ENCODE peak calls at places on chromosomes 12 and 14, in eight cellular contexts. V is A549, I is H1, T is endothelial cell of umbilical vein, Q is HepG2, L is HCT116, O is GM12878, R is K562. G is an unnamed sample.

GRCh38 chr12:45309826-45310626 is 94.1 kb downstream of the ANO6 start:
- DNase-seq in V (no peak), I (no peak), T (no peak), Q (no peak), L (no peak), O (no peak), R (no peak), G (no peak)

GRCh38 chr14:88933203-88933602 is 108.8 kb downstream of the TTC8 start:
- DNase-seq in V (no peak), I (no peak), T (no peak), Q (no peak), L (no peak), O (no peak), R (no peak), G (no peak)

GRCh38 chr14:101441710-101442109 is 119.6 kb upstream of the DIO3 start:
- DNase-seq in V (no peak), I (no peak), T (no peak), Q (no peak), L (no peak), O (no peak), R (no peak), G (no peak)

GRCh38 chr12:127655691-127656090 is 611.3 kb upstream of the TMEM132C start:
- DNase-seq in V (no peak), I (no peak), T (no peak), Q (no peak), L (no peak), O (no peak), R (no peak), G (no peak)

GRCh38 chr14:96929969-96930368 is 132.8 kb downstream of the VRK1 start:
- DNase-seq in V (no peak), I (no peak), T (no peak), Q (no peak), L (no peak), O (no peak), R (no peak), G (no peak)

GRCh38 chr12:95877622-95878021 is 18.9 kb downstream of the SNRPF start:
- DNase-seq in V (no peak), I (no peak), T (no peak), Q (no peak), L (no peak), O (no peak), R (no peak), G (no peak)

GRCh38 chr14:44895716-44896115 is 66.0 kb downstream of the KLHL28 start:
- DNase-seq in V (no peak), I (no peak), T (no peak), Q (no peak), L (no peak), O (no peak), R (no peak), G (no peak)

GRCh38 chr12:51905507-51906438 is 1.5 kb upstream of the ACVRL1 start:
- DNase-seq in V (no peak), I (no peak), T (peak), Q (no peak), L (no peak), O (no peak), R (peak), G (no peak)

GRCh38 chr14:40630471-40630870 is 976.2 kb upstream of the LRFN5 start:
- DNase-seq in V (no peak), I (no peak), T (no peak), Q (no peak), L (no peak), O (no peak), R (no peak), G (no peak)

GRCh38 chr12:48824905-48825304 is 6.6 kb downstream of the CACNB3 start:
- DNase-seq in V (no peak), I (no peak), T (no peak), Q (no peak), L (no peak), O (no peak), R (no peak), G (no peak)

GRCh38 chr14:64942531-64943111 is at the start of gene GPX2:
- DNase-seq in V (peak), I (no peak), T (no peak), Q (peak), L (no peak), O (no peak), R (no peak), G (no peak)

GRCh38 chr14:80275208-80275850 is 64.0 kb upstream of the DIO2 start:
- DNase-seq in V (no peak), I (no peak), T (peak), Q (no peak), L (no peak), O (no peak), R (no peak), G (no peak)

GRCh38 chr12:103334447-103334846 is 161.3 kb downstream of the C12orf42 start:
- DNase-seq in V (no peak), I (no peak), T (no peak), Q (no peak), L (no peak), O (no peak), R (no peak), G (no peak)

GRCh38 chr14:96198430-96199133 is 6.1 kb upstream of the BDKRB2 start:
- DNase-seq in V (no peak), I (no peak), T (peak), Q (no peak), L (no peak), O (no peak), R (no peak), G (peak)

GRCh38 chr12:30458453-30458852 is 237.2 kb downstream of the IPO8 start:
- DNase-seq in V (no peak), I (no peak), T (no peak), Q (no peak), L (no peak), O (no peak), R (no peak), G (no peak)

GRCh38 chr12:108890208-108890607 is 10.3 kb downstream of the DAO start:
- DNase-seq in V (no peak), I (no peak), T (peak), Q (no peak), L (no peak), O (no peak), R (peak), G (peak)

GRCh38 chr12:30531731-30532678 is 163.7 kb downstream of the IPO8 start:
- DNase-seq in V (no peak), I (no peak), T (no peak), Q (no peak), L (no peak), O (no peak), R (peak), G (no peak)

GRCh38 chr14:59585891-59586554 is 9.4 kb upstream of the CCDC175 start:
- DNase-seq in V (no peak), I (no peak), T (peak), Q (no peak), L (no peak), O (no peak), R (no peak), G (peak)

GRCh38 chr12:49236423-49236822 is 28.5 kb upstream of the TUBA1C start:
- DNase-seq in V (no peak), I (no peak), T (no peak), Q (no peak), L (no peak), O (no peak), R (no peak), G (no peak)

GRCh38 chr14:64510825-64511679 is 6.5 kb downstream of the ZBTB1 start:
- DNase-seq in V (peak), I (no peak), T (peak), Q (peak), L (peak), O (no peak), R (peak), G (peak)

GRCh38 chr14:22882529-22883190 is 362 bp upstream of the REM2 start:
- DNase-seq in V (peak), I (no peak), T (peak), Q (no peak), L (peak), O (no peak), R (peak), G (no peak)

GRCh38 chr14:85604671-85605070 is 74.7 kb downstream of the FLRT2 start:
- DNase-seq in V (no peak), I (no peak), T (peak), Q (no peak), L (no peak), O (no peak), R (no peak), G (no peak)

GRCh38 chr12:89951050-89951693 is 242.5 kb upstream of the ATP2B1 start:
- DNase-seq in V (peak), I (no peak), T (no peak), Q (no peak), L (no peak), O (no peak), R (no peak), G (peak)

GRCh38 chr14:95227279-95227860 is 70.0 kb upstream of the DICER1 start:
- DNase-seq in V (no peak), I (no peak), T (peak), Q (no peak), L (no peak), O (no peak), R (no peak), G (no peak)

GRCh38 chr12:116594325-116595038 is 35.3 kb downstream of the MAP1LC3B2 start:
- DNase-seq in V (no peak), I (no peak), T (no peak), Q (no peak), L (no peak), O (no peak), R (no peak), G (peak)

GRCh38 chr14:78530078-78530477 is 359.9 kb downstream of the NRXN3 start:
- DNase-seq in V (peak), I (peak), T (no peak), Q (no peak), L (no peak), O (no peak), R (peak), G (peak)

GRCh38 chr12:124319368-124320050 is 24.6 kb downstream of the RFLNA start:
- DNase-seq in V (no peak), I (no peak), T (no peak), Q (no peak), L (no peak), O (no peak), R (no peak), G (no peak)

GRCh38 chr14:105783707-105784106 is 257.3 kb downstream of the TMEM121 start:
- DNase-seq in V (no peak), I (no peak), T (no peak), Q (no peak), L (no peak), O (no peak), R (no peak), G (no peak)

GRCh38 chr12:122951406-122951805 is 14.9 kb downstream of the ABCB9 start:
- DNase-seq in V (peak), I (no peak), T (peak), Q (peak), L (peak), O (no peak), R (no peak), G (peak)

GRCh38 chr12:50042693-50043092 is 14.7 kb upstream of the ASIC1 start:
- DNase-seq in V (no peak), I (no peak), T (no peak), Q (no peak), L (no peak), O (no peak), R (no peak), G (peak)

GRCh38 chr14:63155511-63156189 is 48.6 kb upstream of the RHOJ start:
- DNase-seq in V (peak), I (no peak), T (peak), Q (no peak), L (no peak), O (no peak), R (no peak), G (no peak)

GRCh38 chr14:76782885-76783566 is 21.8 kb downstream of the VASH1 start:
- DNase-seq in V (no peak), I (no peak), T (no peak), Q (no peak), L (no peak), O (no peak), R (no peak), G (no peak)

GRCh38 chr12:3533703-3534386 is 42.8 kb downstream of the PRMT8 start:
- DNase-seq in V (no peak), I (no peak), T (no peak), Q (no peak), L (no peak), O (no peak), R (no peak), G (no peak)

GRCh38 chr12:5383961-5384360 is 47.9 kb upstream of the NTF3 start:
- DNase-seq in V (no peak), I (no peak), T (no peak), Q (no peak), L (no peak), O (no peak), R (no peak), G (no peak)

GRCh38 chr12:50482566-50482965 is 22.2 kb upstream of the DIP2B start:
- DNase-seq in V (no peak), I (no peak), T (no peak), Q (no peak), L (no peak), O (no peak), R (no peak), G (no peak)

GRCh38 chr12:130633771-130634170 is 82.3 kb downstream of the RIMBP2 start:
- DNase-seq in V (no peak), I (peak), T (no peak), Q (no peak), L (no peak), O (no peak), R (no peak), G (no peak)

GRCh38 chr12:130636370-130636769 is 79.7 kb downstream of the RIMBP2 start:
- DNase-seq in V (no peak), I (no peak), T (no peak), Q (no peak), L (no peak), O (no peak), R (no peak), G (no peak)

GRCh38 chr12:130639759-130640158 is 76.3 kb downstream of the RIMBP2 start:
- DNase-seq in V (no peak), I (no peak), T (no peak), Q (no peak), L (no peak), O (no peak), R (no peak), G (no peak)

GRCh38 chr12:130632582-130633174 is 83.4 kb downstream of the RIMBP2 start:
- DNase-seq in V (no peak), I (no peak), T (no peak), Q (no peak), L (no peak), O (no peak), R (no peak), G (no peak)

DNA sequence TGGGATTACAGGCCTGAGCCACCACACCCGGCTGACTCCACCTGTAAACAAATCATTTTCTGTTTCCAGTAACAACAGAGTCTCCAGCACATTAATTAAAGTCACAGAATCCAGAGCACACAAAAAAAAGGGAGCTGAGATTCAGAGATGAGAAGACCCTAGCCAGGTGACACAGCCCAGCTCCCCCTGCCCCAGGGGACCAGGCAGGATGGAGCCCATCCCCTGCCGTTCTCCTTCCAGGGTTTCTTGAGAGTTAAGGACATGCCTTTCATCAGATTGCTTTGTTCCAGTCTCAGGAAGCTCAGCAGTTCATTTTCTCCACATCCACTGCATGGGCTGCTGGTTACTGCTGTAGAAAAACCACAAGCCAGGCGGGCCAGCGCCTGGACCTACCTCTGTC is 81.2 kb downstream of the RIMBP2 start:
- DNase-seq in V (no peak), I (no peak), T (no peak), Q (no peak), L (no peak), O (no peak), R (no peak), G (no peak)
- TF ChIP-seq MAX in V (no peak), I (no peak), T (no peak), Q (no peak), L (no peak), O (no peak), R (no peak), G (no peak)

GRCh38 chr14:99265571-99265970 is 6.4 kb downstream of the BCL11B start:
- DNase-seq in V (no peak), I (no peak), T (no peak), Q (no peak), L (no peak), O (no peak), R (no peak), G (no peak)
- H3K4me3 ChIP-seq in V (no peak), I (no peak), T (no peak), Q (no peak), L (no peak), O (no peak), R (no peak), G (no peak)

GRCh38 chr12:110280784-110281548 is at the start of gene ATP2A2:
- DNase-seq in V (peak), I (no peak), T (peak), Q (peak), L (peak), O (peak), R (peak), G (peak)
- TF ChIP-seq POLR2A in V (peak), I (peak), T (peak), Q (peak), L (peak), O (peak), R (peak), G (peak)

DNA sequence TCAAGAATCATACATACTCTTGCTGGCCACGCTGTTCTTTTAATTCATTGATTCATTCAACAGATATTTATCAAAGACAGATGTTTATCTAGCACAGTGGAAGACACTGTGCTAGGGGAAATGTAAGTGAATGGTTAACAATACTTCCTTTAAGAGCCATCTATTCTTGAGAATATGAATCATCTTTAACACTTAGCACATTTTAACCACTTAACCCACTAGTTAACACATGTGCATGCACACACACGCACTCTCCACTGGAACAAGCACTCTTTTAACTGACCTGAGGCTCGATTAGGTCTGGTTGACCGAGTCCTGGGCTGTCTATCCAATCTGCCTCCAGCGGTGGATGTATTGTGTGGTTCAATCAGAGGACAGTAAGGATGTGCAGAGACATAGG is 34.6 kb downstream of the LMNTD1 start:
- DNase-seq in V (no peak), I (no peak), T (no peak), Q (no peak), L (no peak), O (peak), R (no peak), G (peak)
- TF ChIP-seq MAX in V (no peak), I (no peak), T (no peak), Q (no peak), L (no peak), O (no peak), R (no peak), G (peak)

GRCh38 chr12:72012874-72013273 is 74.2 kb downstream of the TPH2 start:
- DNase-seq in V (no peak), I (no peak), T (no peak), Q (no peak), L (no peak), O (no peak), R (no peak), G (no peak)
- H3K4me3 ChIP-seq in V (no peak), I (no peak), T (no peak), Q (no peak), L (no peak), O (no peak), R (no peak), G (no peak)

DNA sequence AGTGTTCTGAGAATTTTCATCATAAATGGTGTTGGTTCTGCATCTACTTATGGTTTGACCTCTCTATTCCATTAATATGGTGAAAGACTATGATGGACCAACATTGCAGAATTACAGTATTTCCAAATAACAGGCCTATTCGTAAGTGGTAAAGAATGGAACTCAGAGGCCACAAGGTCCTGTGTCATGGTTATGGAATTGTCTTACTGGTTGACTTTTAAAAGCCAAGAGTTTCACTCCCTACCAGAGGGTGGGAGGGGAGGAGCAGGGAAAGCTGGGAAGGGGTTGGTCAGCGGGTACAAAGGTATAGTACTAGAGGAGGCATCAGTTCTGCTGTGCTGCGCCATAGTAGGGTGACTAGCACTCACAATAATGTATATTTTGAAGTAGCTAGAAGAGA is 153.4 kb downstream of the TMEM132D start:
- DNase-seq in V (no peak), I (no peak), T (no peak), Q (no peak), L (no peak), O (no peak), R (no peak), G (no peak)
- TF ChIP-seq POLR2A in V (no peak), I (no peak), T (no peak), Q (no peak), L (no peak), O (no peak), R (no peak), G (no peak)

DNA sequence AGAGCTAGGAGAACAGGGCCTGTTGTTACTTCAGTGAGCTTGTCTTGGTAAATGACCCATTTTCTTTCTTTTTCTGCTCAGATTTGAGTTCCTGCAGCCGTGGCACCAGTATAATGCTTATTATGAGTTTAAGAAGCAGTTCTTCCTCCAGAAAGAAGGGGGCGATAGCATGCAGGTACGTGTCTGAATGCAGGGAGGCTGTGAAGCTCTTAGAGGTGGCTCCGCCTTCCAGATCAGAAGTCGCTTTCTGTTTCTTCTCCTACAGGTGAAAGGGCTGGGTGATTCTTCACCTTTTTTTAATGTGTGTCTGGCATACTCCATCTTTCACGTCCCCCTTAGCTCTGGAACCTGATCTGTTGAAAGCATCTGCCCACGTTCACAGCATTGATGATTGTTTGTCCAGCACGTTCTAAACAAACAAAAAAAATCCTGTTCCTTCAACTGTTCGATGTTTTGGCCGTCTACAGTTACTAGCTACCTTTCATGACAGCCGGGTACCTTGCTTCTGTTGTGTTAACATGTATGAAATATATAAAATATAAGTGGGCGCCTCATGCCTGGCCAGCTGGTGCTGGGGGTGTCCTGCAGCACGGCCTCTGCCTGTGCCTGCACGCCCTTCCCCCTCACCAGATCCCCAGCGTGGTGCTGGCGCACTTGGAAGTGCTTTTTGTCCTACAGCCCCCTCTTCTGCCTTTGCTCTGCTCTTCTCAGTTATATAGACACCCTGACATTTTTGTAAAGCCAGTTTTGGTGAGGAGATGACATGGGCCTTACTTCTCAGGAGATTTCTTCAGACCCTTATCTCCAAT is 44.6 kb downstream of the SFSWAP start:
- DNase-seq in V (peak), I (no peak), T (no peak), Q (peak), L (peak), O (no peak), R (peak), G (peak)
- TF ChIP-seq MAX in V (no peak), I (no peak), T (no peak), Q (no peak), L (no peak), O (no peak), R (no peak), G (no peak)